ENCODE peak calls at places on chromosome 22, in six cellular contexts. E is GM23338, K is HCT116, Z is PC-3, A is GM23248, M is hepatocyte. U is an unnamed sample.
A peak's percentile ranks its signal among the peaks of the same experiment; 100 is the strongest.

GRCh38 chr22:30611197-30611596 is 4.2 kb downstream of the TCN2 start:
- DNase-seq in E (no peak), Z (no peak), A (peak; percentile 57), M (no peak), K (no peak), U (no peak)

GRCh38 chr22:40557972-40558371 is 78.5 kb downstream of the MRTFA start:
- DNase-seq in E (no peak), A (no peak), M (no peak), Z (no peak), K (no peak), U (no peak)

GRCh38 chr22:25666308-25666707 is 75.7 kb upstream of the MYO18B start:
- DNase-seq in E (peak; percentile 34), M (peak; percentile 44), A (no peak), Z (no peak), K (no peak), U (no peak)

GRCh38 chr22:49565516-49565855 is 262.2 kb downstream of the BRD1 start:
- DNase-seq in K (no peak), M (no peak), E (no peak), A (no peak), Z (no peak), U (no peak)

GRCh38 chr22:29396126-29396525 is 7.8 kb upstream of the AP1B1 start:
- DNase-seq in A (no peak), E (no peak), Z (no peak), K (no peak), M (no peak), U (no peak)

GRCh38 chr22:49052023-49052538 is 775.6 kb downstream of the BRD1 start:
- DNase-seq in E (no peak), K (no peak), M (no peak), Z (no peak), A (no peak), U (no peak)

GRCh38 chr22:24994070-24994763 is 41.7 kb downstream of the KIAA1671 start:
- DNase-seq in K (peak; percentile 73), A (peak; percentile 88), E (peak; percentile 64), M (peak; percentile 50), Z (peak; percentile 70), U (peak; percentile 31)

GRCh38 chr22:30742291-30743256 is 47.9 kb downstream of the OSBP2 start:
- DNase-seq in M (no peak), E (no peak), K (no peak), A (peak; percentile 41), Z (no peak), U (no peak)

GRCh38 chr22:30211124-30211820 is 35.3 kb downstream of the LIF start:
- DNase-seq in A (no peak), M (no peak), K (no peak), Z (no peak), E (no peak), U (no peak)

GRCh38 chr22:44931077-44931540 is 78.7 kb downstream of the PHF21B start:
- DNase-seq in Z (no peak), A (peak; percentile 59), K (no peak), M (peak; percentile 19), E (no peak), U (no peak)

GRCh38 chr22:46726066-46726985 is 11.7 kb downstream of the CERK start:
- DNase-seq in M (peak; percentile 39), Z (no peak), A (no peak), E (no peak), K (no peak), U (no peak)

GRCh38 chr22:17369553-17370035 is 334 bp downstream of the CECR2 start:
- DNase-seq in M (peak; percentile 75), A (peak; percentile 4), E (peak; percentile 71), K (no peak), Z (no peak), U (peak; percentile 88)

GRCh38 chr22:44403930-44404329 is 91.2 kb upstream of the SHISAL1 start:
- DNase-seq in A (no peak), Z (no peak), K (no peak), E (no peak), M (no peak), U (no peak)

GRCh38 chr22:27262371-27262770 is 539.2 kb downstream of the MN1 start:
- DNase-seq in E (no peak), K (no peak), M (no peak), Z (no peak), A (no peak), U (no peak)

GRCh38 chr22:40070701-40071100 is 75.9 kb downstream of the FAM83F start:
- DNase-seq in A (peak; percentile 59), E (no peak), Z (no peak), M (no peak), K (no peak), U (no peak)

GRCh38 chr22:42179616-42180015 is 49.0 kb upstream of the CYP2D6 start:
- DNase-seq in A (peak; percentile 91), E (no peak), M (no peak), K (no peak), Z (peak; percentile 10), U (no peak)

GRCh38 chr22:42178910-42179495 is 48.4 kb upstream of the CYP2D6 start:
- DNase-seq in M (no peak), A (peak; percentile 14), Z (no peak), K (no peak), E (no peak), U (no peak)

GRCh38 chr22:42176271-42176670 is 45.7 kb upstream of the CYP2D6 start:
- DNase-seq in Z (no peak), K (no peak), E (no peak), M (peak; percentile 40), A (no peak), U (no peak)

GRCh38 chr22:42177891-42178336 is 47.3 kb upstream of the CYP2D6 start:
- DNase-seq in E (no peak), Z (no peak), A (no peak), M (peak; percentile 44), K (no peak), U (no peak)

GRCh38 chr22:42180349-42180842 is 49.8 kb upstream of the CYP2D6 start:
- DNase-seq in K (no peak), Z (no peak), A (peak; percentile 66), E (no peak), M (peak; percentile 66), U (no peak)
- TF ChIP-seq EZH2phosphoT487 in K (no peak), Z (no peak), A (no peak), E (no peak), M (no peak), U (no peak)

GRCh38 chr22:19764050-19764593 is 3.5 kb downstream of the TBX1 start:
- DNase-seq in Z (no peak), A (no peak), K (no peak), M (no peak), E (peak; percentile 31), U (peak; percentile 28)

GRCh38 chr22:19766235-19766505 is 5.6 kb downstream of the TBX1 start:
- DNase-seq in A (no peak), E (peak; percentile 48), Z (no peak), K (no peak), M (no peak), U (peak; percentile 68)

GRCh38 chr22:19764636-19765476 is 4.3 kb downstream of the TBX1 start:
- DNase-seq in Z (no peak), K (no peak), A (no peak), M (no peak), E (peak; percentile 66), U (peak; percentile 41)

GRCh38 chr22:19766506-19767426 is 6.2 kb downstream of the TBX1 start:
- DNase-seq in Z (no peak), K (peak; percentile 50), M (peak; percentile 47), E (peak; percentile 86), A (peak; percentile 45), U (peak; percentile 56)

DNA sequence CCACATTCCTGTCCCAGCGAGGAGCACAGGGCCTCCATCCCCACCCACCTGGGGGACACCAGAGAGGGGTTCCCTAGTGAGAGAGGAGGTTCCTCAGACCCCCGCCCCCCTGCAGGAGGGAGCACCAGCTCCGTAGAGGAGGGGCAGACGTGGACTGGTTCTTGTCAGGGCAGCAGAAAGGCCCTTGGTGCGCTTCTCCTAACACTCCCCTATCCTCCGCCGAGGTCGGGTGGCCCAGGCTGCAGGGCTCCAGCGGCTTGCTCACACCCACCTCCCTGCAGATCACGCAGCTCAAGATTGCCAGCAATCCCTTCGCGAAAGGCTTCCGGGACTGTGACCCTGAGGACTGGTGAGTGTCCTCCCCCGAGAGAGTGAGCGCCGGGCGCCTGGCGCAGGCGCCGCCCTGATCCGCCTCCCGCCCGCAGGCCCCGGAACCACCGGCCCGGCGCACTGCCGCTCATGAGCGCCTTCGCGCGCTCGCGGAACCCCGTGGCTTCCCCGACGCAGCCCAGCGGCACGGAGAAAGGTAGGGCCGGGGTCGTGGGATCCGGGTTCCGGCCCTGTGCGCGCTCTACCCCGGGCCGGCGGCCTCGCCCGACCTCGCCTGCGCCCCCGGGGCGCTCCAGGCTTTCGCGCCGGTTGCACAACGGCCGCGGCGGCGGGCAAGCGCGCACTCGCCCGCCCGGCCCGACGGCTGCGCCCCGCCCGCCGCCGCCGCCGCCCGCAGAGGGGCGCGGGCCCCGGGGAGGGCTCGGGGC is 5.1 kb downstream of the TBX1 start:
- DNase-seq in E (peak; percentile 72), K (no peak), M (no peak), Z (no peak), A (peak; percentile 27), U (peak; percentile 52)
- H3K27me3 ChIP-seq in E (peaks cover 98% of the 10 kb centered on the region), K (no peaks in the 10 kb centered on the region), M (peaks cover 93% of the 10 kb centered on the region), Z (no peaks in the 10 kb centered on the region), A (no peaks in the 10 kb centered on the region), U (peaks cover 100% of the 10 kb centered on the region)

GRCh38 chr22:43153916-43154315 is 2.6 kb downstream of the TSPO start:
- DNase-seq in A (peak; percentile 28), M (no peak), K (no peak), E (no peak), Z (no peak), U (no peak)

GRCh38 chr22:43157874-43158546 is 6.7 kb downstream of the TSPO start:
- DNase-seq in A (no peak), M (no peak), E (no peak), Z (no peak), K (no peak), U (no peak)

GRCh38 chr22:43158778-43159483 is 7.6 kb downstream of the TSPO start:
- DNase-seq in E (no peak), Z (no peak), K (no peak), A (no peak), M (no peak), U (no peak)

GRCh38 chr22:43154887-43155536 is 3.7 kb downstream of the TSPO start:
- DNase-seq in Z (no peak), K (no peak), A (peak; percentile 60), E (no peak), M (no peak), U (no peak)

GRCh38 chr22:43155789-43156188 is 4.4 kb downstream of the TSPO start:
- DNase-seq in Z (no peak), K (no peak), A (peak; percentile 56), M (no peak), E (no peak), U (no peak)
- H4K20me1 ChIP-seq in Z (peaks cover 10% of the 10 kb centered on the region), K (no peaks in the 10 kb centered on the region), A (peaks cover 5% of the 10 kb centered on the region), M (no peaks in the 10 kb centered on the region), E (no peaks in the 10 kb centered on the region), U (no peaks in the 10 kb centered on the region)

DNA sequence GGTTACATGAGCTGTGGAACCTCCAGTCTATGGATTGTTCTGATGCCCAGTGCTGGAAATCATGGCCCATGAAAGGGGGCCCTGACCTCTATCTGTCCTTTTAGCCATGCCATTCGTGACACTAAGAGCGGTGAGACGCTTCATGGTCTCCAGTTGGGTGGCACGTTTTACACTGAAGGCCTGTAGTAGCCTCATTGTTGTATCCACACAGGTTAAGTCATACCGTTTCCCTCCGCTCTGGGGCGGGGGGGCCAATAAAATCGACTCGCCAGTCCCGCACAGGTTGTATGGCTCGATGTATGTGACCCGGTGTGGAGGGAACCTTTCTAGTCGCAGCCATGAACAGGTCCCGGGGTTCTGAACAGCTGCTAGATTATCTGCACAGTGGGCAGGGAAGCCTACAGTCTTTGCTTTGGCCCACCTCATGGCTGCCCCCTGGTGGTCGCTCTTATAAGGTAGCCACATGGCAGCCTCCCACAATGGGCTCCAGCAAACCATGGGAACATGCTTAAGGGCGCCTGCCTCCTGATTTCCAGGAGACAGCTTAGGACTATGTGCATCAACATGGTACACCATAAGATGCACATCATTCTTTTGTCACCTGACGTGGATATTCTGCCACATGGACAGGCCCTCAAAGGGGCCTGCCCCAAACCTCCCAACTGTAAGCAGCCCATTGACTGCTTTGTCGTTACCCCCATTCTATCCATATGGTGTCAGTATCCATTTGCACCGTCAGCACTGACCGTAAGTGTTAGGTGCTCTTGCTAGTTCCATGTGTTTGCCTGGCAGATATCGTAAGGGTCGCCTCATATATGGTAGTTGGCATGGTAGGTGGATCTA is 19.7 kb upstream of the APOL3 start:
- DNase-seq in Z (peak; percentile 55), A (peak; percentile 81), E (peak; percentile 87), K (peak; percentile 42), M (peak; percentile 81), U (peak; percentile 86)
- TF ChIP-seq EZH2phosphoT487 in Z (no peak), A (no peak), E (no peak), K (no peak), M (no peak), U (no peak)

U was measured in neural progenitor cell.